ENCODE peak calls at places on chromosomes 5 and 9, in four cellular contexts. Y is GM12878, F is H1, B is K562. R is an unnamed sample.

GRCh38 chr5:174799146-174799545 is 74.8 kb downstream of the MSX2 start:
- DNase-seq in Y (no peak), F (no peak), B (no peak), R (no peak)

GRCh38 chr5:169374761-169375160 is 73.8 kb upstream of the SLIT3 start:
- DNase-seq in Y (no peak), F (no peak), B (no peak), R (no peak)

GRCh38 chr9:124782661-124783574 is 6.0 kb downstream of the OLFML2A start:
- DNase-seq in Y (no peak), F (peak; percentile 48), B (no peak), R (no peak)

GRCh38 chr9:33942471-33943083 is 106.1 kb downstream of the UBAP2 start:
- DNase-seq in Y (no peak), F (no peak), B (no peak), R (peak; percentile 64)

GRCh38 chr9:126836216-126836615 is 24.2 kb upstream of the ZBTB34 start:
- DNase-seq in Y (no peak), F (no peak), B (no peak), R (no peak)

GRCh38 chr5:73218552-73219171 is 45.7 kb downstream of the TMEM174 start:
- DNase-seq in Y (no peak), F (no peak), B (no peak), R (no peak)

GRCh38 chr9:136695955-136696354 is 8.7 kb upstream of the AGPAT2 start:
- DNase-seq in Y (no peak), F (peak; percentile 47), B (no peak), R (no peak)

GRCh38 chr5:32023816-32024215 is 150.3 kb downstream of the GOLPH3 start:
- DNase-seq in Y (no peak), F (no peak), B (no peak), R (no peak)

GRCh38 chr5:116652903-116653302 is 78.3 kb upstream of the SEMA6A start:
- DNase-seq in Y (no peak), F (no peak), B (no peak), R (peak; percentile 15)

GRCh38 chr5:173595826-173596225 is 20.6 kb downstream of the BOD1 start:
- DNase-seq in Y (no peak), F (no peak), B (no peak), R (no peak)

GRCh38 chr9:76135902-76136301 is 245.4 kb downstream of the PCSK5 start:
- DNase-seq in Y (no peak), F (no peak), B (no peak), R (no peak)

GRCh38 chr5:24749701-24750100 is 104.9 kb upstream of the CDH10 start:
- DNase-seq in Y (no peak), F (no peak), B (no peak), R (no peak)

GRCh38 chr5:126433708-126434107 is 10.5 kb downstream of the GRAMD2B start:
- DNase-seq in Y (no peak), F (no peak), B (no peak), R (no peak)

GRCh38 chr9:132982508-132982907 is 4.0 kb downstream of the GFI1B start:
- DNase-seq in Y (no peak), F (no peak), B (peak; percentile 30), R (no peak)

GRCh38 chr9:734831-735511 is 106.5 kb upstream of the DMRT1 start:
- DNase-seq in Y (no peak), F (no peak), B (no peak), R (peak; percentile 79)

GRCh38 chr5:34616665-34617064 is 39.5 kb upstream of the RAI14 start:
- DNase-seq in Y (no peak), F (no peak), B (no peak), R (no peak)

GRCh38 chr9:133518706-133519105 is 6.1 kb downstream of the MYMK start:
- DNase-seq in Y (no peak), F (no peak), B (no peak), R (no peak)

GRCh38 chr9:18721267-18722079 is 247.5 kb downstream of the ADAMTSL1 start:
- DNase-seq in Y (no peak), F (no peak), B (no peak), R (no peak)

GRCh38 chr9:70924905-70925547 is 196.4 kb downstream of the TRPM3 start:
- DNase-seq in Y (no peak), F (no peak), B (peak; percentile 18), R (peak; percentile 56)

GRCh38 chr9:34380034-34380510 is 3.4 kb upstream of the MYORG start:
- DNase-seq in Y (no peak), F (peak; percentile 70), B (no peak), R (no peak)

GRCh38 chr5:14268236-14268701 is 125.1 kb downstream of the TRIO start:
- DNase-seq in Y (no peak), F (no peak), B (peak; percentile 68), R (peak; percentile 76)

GRCh38 chr9:131254107-131254491 is 22.2 kb downstream of the FAM78A start:
- DNase-seq in Y (no peak), F (no peak), B (no peak), R (no peak)

GRCh38 chr5:107705390-107706014 is 34.8 kb upstream of the EFNA5 start:
- DNase-seq in Y (no peak), F (no peak), B (no peak), R (no peak)

GRCh38 chr5:5315068-5315835 is 107.2 kb upstream of the ICE1 start:
- DNase-seq in Y (no peak), F (no peak), B (no peak), R (no peak)

GRCh38 chr9:68949271-68950000 is 64.5 kb downstream of the PRKACG start:
- DNase-seq in Y (peak; percentile 45), F (no peak), B (no peak), R (no peak)

GRCh38 chr9:101737705-101738565 is 512 bp downstream of the GRIN3A start:
- DNase-seq in Y (no peak), F (peak; percentile 69), B (no peak), R (no peak)

GRCh38 chr5:179377421-179378115 is 32.3 kb upstream of the ADAMTS2 start:
- DNase-seq in Y (no peak), F (no peak), B (no peak), R (no peak)

GRCh38 chr9:16868706-16869105 is 1.8 kb downstream of the BNC2 start:
- DNase-seq in Y (no peak), F (no peak), B (no peak), R (no peak)

GRCh38 chr9:33123632-33124031 is 43.5 kb downstream of the B4GALT1 start:
- DNase-seq in Y (no peak), F (no peak), B (no peak), R (no peak)

GRCh38 chr5:32392039-32392438 is 52.5 kb downstream of the ZFR start:
- DNase-seq in Y (no peak), F (no peak), B (no peak), R (no peak)

GRCh38 chr9:75892168-75892901 is 1.9 kb downstream of the PCSK5 start:
- DNase-seq in Y (no peak), F (peak; percentile 70), B (no peak), R (no peak)

GRCh38 chr5:55517804-55518203 is 17.0 kb downstream of the PLPP1 start:
- DNase-seq in Y (no peak), F (no peak), B (no peak), R (no peak)
- TF ChIP-seq ATF3 in Y (no peak), F (no peak), B (no peak), R (no peak)

GRCh38 chr5:43429016-43429415 is 16.8 kb upstream of the CCL28 start:
- DNase-seq in Y (no peak), F (no peak), B (no peak), R (no peak)

GRCh38 chr5:43433381-43433780 is 21.2 kb upstream of the CCL28 start:
- DNase-seq in Y (no peak), F (no peak), B (no peak), R (peak; percentile 33)

GRCh38 chr5:43437062-43437660 is 25.0 kb upstream of the CCL28 start:
- DNase-seq in Y (no peak), F (no peak), B (no peak), R (no peak)

GRCh38 chr5:43429706-43430105 is 17.5 kb upstream of the CCL28 start:
- DNase-seq in Y (no peak), F (no peak), B (no peak), R (no peak)

GRCh38 chr5:43432486-43433365 is 20.5 kb upstream of the CCL28 start:
- DNase-seq in Y (no peak), F (no peak), B (no peak), R (peak; percentile 98)
- TF ChIP-seq ATF2 in Y (no peak), F (no peak), B (no peak), R (peak; percentile 80)

GRCh38 chr5:137954131-137954879 is 65.0 kb downstream of the PKD2L2 start:
- DNase-seq in Y (no peak), F (no peak), B (no peak), R (no peak)
- H3K4me2 ChIP-seq in Y (no peak overlapping the region), F (no peak overlapping the region), B (no peak overlapping the region), R (no peak overlapping the region)

GRCh38 chr5:149415245-149415967 is 36.3 kb upstream of the IL17B start:
- DNase-seq in Y (no peak), F (no peak), B (no peak), R (no peak)

GRCh38 chr5:149414405-149415244 is 35.5 kb upstream of the IL17B start:
- DNase-seq in Y (no peak), F (no peak), B (no peak), R (no peak)

GRCh38 chr5:149418910-149419531 is 39.9 kb upstream of the IL17B start:
- DNase-seq in Y (no peak), F (no peak), B (no peak), R (no peak)

GRCh38 chr5:149417714-149418368 is 38.7 kb upstream of the IL17B start:
- DNase-seq in Y (no peak), F (no peak), B (no peak), R (no peak)

DNA sequence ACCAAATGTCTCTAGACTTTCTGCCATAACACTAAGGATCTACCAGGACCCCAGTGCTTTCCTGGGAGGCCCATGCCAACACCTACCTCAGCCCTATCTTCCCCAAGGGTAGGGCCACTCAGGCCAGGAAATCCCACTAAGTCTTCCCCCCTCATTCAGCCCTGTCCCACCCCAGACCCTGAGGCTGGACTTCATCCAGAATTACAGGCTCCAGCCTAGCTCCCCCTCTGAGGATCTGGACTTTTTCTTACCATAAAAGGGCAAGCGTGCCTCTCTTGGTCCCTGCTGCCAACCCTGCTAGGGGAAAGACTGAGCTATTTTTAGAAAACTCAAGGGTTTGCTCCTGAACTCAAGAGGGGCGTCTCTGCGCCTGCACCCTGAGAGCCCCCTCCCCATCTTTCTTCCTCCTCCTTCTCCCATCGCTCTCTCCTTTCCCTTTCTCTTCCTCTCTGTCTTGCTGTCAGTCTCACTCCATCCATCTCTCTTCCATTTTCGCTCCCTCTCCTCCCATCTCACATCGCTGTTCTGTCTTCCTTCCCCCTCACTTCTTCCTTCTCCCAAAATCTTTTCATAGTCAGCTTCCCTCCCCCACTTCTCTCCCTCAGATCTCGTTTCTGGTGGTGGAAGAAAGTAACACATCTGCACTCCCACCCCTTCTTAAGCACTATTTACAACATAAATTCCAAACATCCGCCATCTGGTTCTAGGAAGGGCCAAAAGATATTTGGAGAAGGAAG is 38.1 kb upstream of the IL17B start:
- DNase-seq in Y (no peak), F (no peak), B (no peak), R (no peak)
- TF ChIP-seq ATF3 in Y (no peak), F (no peak), B (no peak), R (no peak)

GRCh38 chr9:37293664-37294524 is 128.6 kb upstream of the GRHPR start:
- DNase-seq in Y (peak; percentile 91), F (no peak), B (peak; percentile 18), R (no peak)
- TF ChIP-seq ATF2 in Y (peak; percentile 83), F (no peak), B (no peak), R (no peak)

GRCh38 chr5:151620463-151620844 is 29.3 kb upstream of the FAT2 start:
- DNase-seq in Y (no peak), F (no peak), B (no peak), R (no peak)
- H3K4me2 ChIP-seq in Y (no peak overlapping the region), F (peak overlapping the region; percentile 24), B (no peak overlapping the region), R (no peak overlapping the region)